ENCODE peak calls at places on chromosome 11, in six cellular contexts. B is NCI-H1930, W is lower lobe of right lung, J is hypothalamus, T is fibroblast of mammary gland, O is fibroblast of lung. I is an unnamed sample.

GRCh38 chr11:30595929-30596328 is 9.8 kb upstream of the MPPED2 start:
- DNase-seq in B (no peak), W (no peak), J (no peak), T (no peak), O (no peak), I (no peak)

GRCh38 chr11:130827697-130828377 is 88.4 kb downstream of the SNX19 start:
- DNase-seq in B (no peak), W (no peak), J (no peak), T (peak), O (peak), I (peak)

GRCh38 chr11:100682247-100682969 is 4.7 kb upstream of the ARHGAP42 start:
- DNase-seq in B (no peak), W (no peak), J (no peak), T (peak), O (peak), I (peak)

GRCh38 chr11:23755769-23756168 is 741.1 kb upstream of the LUZP2 start:
- DNase-seq in B (no peak), W (no peak), J (no peak), T (peak), O (peak), I (no peak)

GRCh38 chr11:90704510-90704909 is 481.7 kb upstream of the CHORDC1 start:
- DNase-seq in B (no peak), W (no peak), J (no peak), T (no peak), O (no peak), I (no peak)

GRCh38 chr11:44564198-44564597 is 1.3 kb upstream of the CD82 start:
- DNase-seq in B (no peak), W (no peak), J (no peak), T (peak), O (no peak), I (no peak)

GRCh38 chr11:45799562-45799961 is 5.4 kb upstream of the SLC35C1 start:
- DNase-seq in B (no peak), W (no peak), J (no peak), T (no peak), O (no peak), I (no peak)

GRCh38 chr11:32888805-32889204 is 3.8 kb upstream of the QSER1 start:
- DNase-seq in B (no peak), W (no peak), J (no peak), T (peak), O (peak), I (peak)

GRCh38 chr11:35792148-35792845 is 129.7 kb downstream of the TRIM44 start:
- DNase-seq in B (no peak), W (no peak), J (no peak), T (no peak), O (peak), I (peak)

GRCh38 chr11:28833169-28833568 is 725.0 kb downstream of the METTL15 start:
- DNase-seq in B (no peak), W (no peak), J (no peak), T (no peak), O (no peak), I (no peak)